ENCODE peak calls at places on chromosomes 12 and 14, in nine cellular contexts. F is uterus; C is AG08396; Z is head of caudate nucleus; L is stimulated activated CD4-positive, alpha-beta T cell treated with anti-CD3 and anti-CD28 coated beads, TNF-alpha, amount 100 ng/mL, for 4 hours; M is HEK293T; A is SW 1271; W is substantia nigra; H is GM23248. O is an unnamed sample.

GRCh38 chr14:36553650-36554260 is 28.7 kb downstream of the NKX2-8 start:
- DNase-seq in F (no peak), C (peak), Z (no peak), L (no peak), M (peak), A (no peak), W (no peak), H (peak), O (peak)

GRCh38 chr12:117830471-117830870 is 138.3 kb downstream of the KSR2 start:
- DNase-seq in F (no peak), C (no peak), Z (no peak), L (no peak), M (no peak), A (no peak), W (no peak), H (peak), O (no peak)

GRCh38 chr14:95559203-95559602 is 24.4 kb downstream of the GLRX5 start:
- DNase-seq in F (no peak), C (no peak), Z (no peak), L (no peak), M (no peak), A (no peak), W (no peak), H (no peak), O (no peak)

GRCh38 chr12:121214171-121214777 is 4.3 kb downstream of the P2RX4 start:
- DNase-seq in F (no peak), C (no peak), Z (no peak), L (no peak), M (no peak), A (no peak), W (no peak), H (peak), O (no peak)

GRCh38 chr12:2960432-2960956 is 1.3 kb downstream of the TEAD4 start:
- DNase-seq in F (no peak), C (peak), Z (no peak), L (no peak), M (no peak), A (no peak), W (no peak), H (peak), O (peak)

GRCh38 chr12:115312901-115313300 is 628.9 kb upstream of the TBX3 start:
- DNase-seq in F (no peak), C (no peak), Z (no peak), L (no peak), M (no peak), A (no peak), W (no peak), H (no peak), O (no peak)

GRCh38 chr14:94213021-94213420 is 38.9 kb downstream of the PPP4R4 start:
- DNase-seq in F (no peak), C (peak), Z (no peak), L (no peak), M (no peak), A (peak), W (no peak), H (peak), O (peak)

GRCh38 chr14:53516261-53516774 is 363.2 kb upstream of the DDHD1 start:
- DNase-seq in F (no peak), C (peak), Z (no peak), L (no peak), M (no peak), A (no peak), W (no peak), H (peak), O (no peak)

GRCh38 chr14:72679591-72680151 is 214.2 kb downstream of the DPF3 start:
- DNase-seq in F (no peak), C (no peak), Z (no peak), L (no peak), M (no peak), A (no peak), W (no peak), H (no peak), O (no peak)

GRCh38 chr14:30330452-30330851 is 228.5 kb upstream of the G2E3 start:
- DNase-seq in F (no peak), C (no peak), Z (no peak), L (no peak), M (no peak), A (no peak), W (no peak), H (peak), O (no peak)

GRCh38 chr14:93543766-93544165 is 113.0 kb downstream of the UNC79 start:
- DNase-seq in F (no peak), C (no peak), Z (no peak), L (no peak), M (peak), A (no peak), W (no peak), H (peak), O (no peak)

GRCh38 chr14:96108911-96109310 is 69.7 kb downstream of the C14orf132 start:
- DNase-seq in F (no peak), C (no peak), Z (no peak), L (no peak), M (no peak), A (no peak), W (no peak), H (no peak), O (no peak)

GRCh38 chr14:23633160-23633701 is 2.9 kb upstream of the DHRS2 start:
- DNase-seq in F (no peak), C (no peak), Z (no peak), L (no peak), M (peak), A (no peak), W (no peak), H (no peak), O (no peak)

GRCh38 chr12:522692-523378 is 63.1 kb downstream of the B4GALNT3 start:
- DNase-seq in F (no peak), C (no peak), Z (no peak), L (no peak), M (no peak), A (no peak), W (no peak), H (no peak), O (no peak)

GRCh38 chr14:91892918-91893527 is 25.7 kb upstream of the TC2N start:
- DNase-seq in F (no peak), C (no peak), Z (no peak), L (no peak), M (peak), A (no peak), W (no peak), H (peak), O (no peak)

GRCh38 chr12:119544780-119545625 is 48.6 kb upstream of the TMEM233 start:
- DNase-seq in F (peak), C (peak), Z (peak), L (peak), M (peak), A (peak), W (no peak), H (peak), O (peak)

GRCh38 chr12:116620801-116621593 is 61.8 kb downstream of the MAP1LC3B2 start:
- DNase-seq in F (no peak), C (no peak), Z (no peak), L (no peak), M (no peak), A (no peak), W (no peak), H (no peak), O (no peak)

GRCh38 chr12:90858261-90858660 is 96.7 kb downstream of the CCER1 start:
- DNase-seq in F (no peak), C (no peak), Z (no peak), L (no peak), M (no peak), A (no peak), W (no peak), H (no peak), O (no peak)

GRCh38 chr12:54306925-54307731 is 6.3 kb upstream of the NFE2 start:
- DNase-seq in F (peak), C (no peak), Z (no peak), L (no peak), M (no peak), A (no peak), W (no peak), H (peak), O (peak)

GRCh38 chr12:116898675-116899074 is 12.1 kb upstream of the FBXW8 start:
- DNase-seq in F (no peak), C (no peak), Z (no peak), L (no peak), M (no peak), A (no peak), W (no peak), H (no peak), O (no peak)

GRCh38 chr12:124655317-124656213 is 88.2 kb upstream of the NCOR2 start:
- DNase-seq in F (peak), C (peak), Z (peak), L (no peak), M (no peak), A (no peak), W (peak), H (peak), O (no peak)

GRCh38 chr12:98922871-98923270 is 277.8 kb downstream of the APAF1 start:
- DNase-seq in F (no peak), C (no peak), Z (no peak), L (no peak), M (no peak), A (no peak), W (no peak), H (no peak), O (no peak)

GRCh38 chr12:95815635-95816212 is 25.2 kb upstream of the NTN4 start:
- DNase-seq in F (no peak), C (no peak), Z (no peak), L (no peak), M (peak), A (no peak), W (no peak), H (peak), O (peak)

GRCh38 chr12:60148109-60148508 is 552.3 kb downstream of the SLC16A7 start:
- DNase-seq in F (no peak), C (peak), Z (no peak), L (no peak), M (no peak), A (no peak), W (no peak), H (peak), O (peak)

GRCh38 chr12:11580125-11580751 is 69.2 kb upstream of the ETV6 start:
- DNase-seq in F (peak), C (peak), Z (no peak), L (no peak), M (no peak), A (no peak), W (no peak), H (peak), O (peak)

GRCh38 chr12:132506730-132507538 is 17.0 kb downstream of the FBRSL1 start:
- DNase-seq in F (peak), C (peak), Z (peak), L (peak), M (peak), A (no peak), W (no peak), H (peak), O (no peak)

GRCh38 chr12:82756303-82756702 is 69.6 kb downstream of the TMTC2 start:
- DNase-seq in F (no peak), C (no peak), Z (no peak), L (no peak), M (no peak), A (no peak), W (no peak), H (no peak), O (no peak)